ENCODE peak calls at places on chromosome 9, in ten cellular contexts. Y is OCI-LY7; A is endodermal cell; G is CD4-positive, alpha-beta T cell; L is tibial nerve; X is A549; N is sigmoid colon; B is HepG2; E is heart right ventricle; H is CD8-positive, alpha-beta memory T cell. V is an unnamed sample.

GRCh38 chr9:78677326-78677725 is 380.4 kb downstream of the PSAT1 start:
- DNase-seq in A (no peak), X (no peak), L (no peak), H (no peak), E (no peak), Y (no peak), N (no peak), G (no peak), B (no peak), V (no peak)

GRCh38 chr9:107175826-107176500 is 107.1 kb upstream of the RAD23B start:
- DNase-seq in B (no peak), A (no peak), X (no peak), Y (no peak), L (no peak), E (peak; percentile 50), G (no peak), N (no peak), H (no peak), V (no peak)

GRCh38 chr9:71990466-71990865 is 69.9 kb downstream of the C9orf57 start:
- DNase-seq in H (no peak), E (no peak), X (no peak), G (no peak), Y (no peak), B (no peak), L (no peak), A (no peak), N (no peak), V (no peak)

GRCh38 chr9:88988796-88989641 is 2.2 kb upstream of the S1PR3 start:
- DNase-seq in X (no peak), N (no peak), B (no peak), A (peak; percentile 6), H (no peak), L (no peak), G (no peak), E (no peak), Y (peak; percentile 21), V (no peak)

GRCh38 chr9:121950441-121950840 is 142.7 kb downstream of the TTLL11 start:
- DNase-seq in N (no peak), H (no peak), L (no peak), Y (no peak), G (no peak), E (no peak), A (no peak), B (no peak), X (no peak), V (no peak)

GRCh38 chr9:38018964-38019602 is 49.9 kb downstream of the SHB start:
- DNase-seq in X (peak; percentile 77), N (peak; percentile 82), Y (no peak), H (no peak), L (no peak), A (no peak), G (no peak), B (peak; percentile 63), E (no peak), V (peak; percentile 40)

GRCh38 chr9:121660367-121660766 is 8.9 kb downstream of the DAB2IP start:
- DNase-seq in Y (no peak), E (no peak), L (no peak), N (no peak), B (no peak), X (no peak), G (no peak), H (no peak), A (no peak), V (no peak)

GRCh38 chr9:82601272-82601835 is 461.6 kb downstream of the RASEF start:
- DNase-seq in N (no peak), G (no peak), H (no peak), L (no peak), E (no peak), Y (no peak), A (no peak), X (no peak), B (peak; percentile 66), V (no peak)

GRCh38 chr9:110128664-110129329 is 79.2 kb downstream of the C9orf152 start:
- DNase-seq in G (no peak), Y (peak; percentile 92), A (no peak), B (no peak), X (no peak), L (no peak), H (no peak), E (no peak), N (no peak), V (no peak)

GRCh38 chr9:36542355-36542754 is 30.3 kb upstream of the MELK start:
- DNase-seq in X (no peak), L (no peak), Y (no peak), B (no peak), G (no peak), H (no peak), N (no peak), E (no peak), A (peak; percentile 75), V (no peak)

GRCh38 chr9:105103776-105104175 is 140.7 kb upstream of the SLC44A1 start:
- DNase-seq in A (no peak), X (no peak), Y (no peak), E (no peak), L (no peak), N (no peak), B (no peak), G (no peak), H (no peak), V (no peak)

GRCh38 chr9:131656356-131657030 is 83.4 kb downstream of the RAPGEF1 start:
- DNase-seq in E (peak; percentile 66), B (no peak), Y (peak; percentile 93), X (no peak), L (peak; percentile 57), G (peak; percentile 81), N (peak; percentile 83), H (peak; percentile 88), A (no peak), V (peak; percentile 15)

DNA sequence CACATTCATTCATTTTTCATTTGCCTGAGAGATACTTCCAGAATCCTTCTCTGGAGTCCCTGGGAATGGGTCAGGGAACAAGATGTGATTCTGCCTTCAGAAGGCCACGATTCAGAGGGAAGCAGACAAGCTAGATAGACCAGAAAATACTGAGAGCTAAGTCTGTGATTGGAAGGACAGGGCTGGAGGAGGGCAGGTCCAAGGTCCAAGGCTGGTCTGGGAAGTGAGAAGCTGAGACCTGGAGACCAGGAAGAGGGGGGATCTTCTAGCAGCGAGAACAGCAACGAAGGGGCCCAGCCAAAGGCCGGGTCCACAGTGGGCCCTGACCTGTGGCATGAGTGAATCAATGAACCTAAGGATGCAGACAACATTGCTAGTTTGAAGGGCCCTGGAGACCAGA is 4.1 kb upstream of the IER5L start:
- DNase-seq in G (no peak), N (no peak), X (no peak), B (no peak), A (no peak), H (no peak), E (no peak), L (no peak), Y (no peak), V (no peak)
- H3K27ac ChIP-seq in G (no peak overlapping the region), N (no peak overlapping the region), X (peak overlapping the region; percentile 19), B (no peak overlapping the region), A (no peak overlapping the region), H (no peak overlapping the region), E (no peak overlapping the region), L (no peak overlapping the region), Y (no peak overlapping the region), V (no peak overlapping the region)

GRCh38 chr9:114462791-114463190 is 42.5 kb downstream of the WHRN start:
- DNase-seq in B (no peak), L (no peak), G (no peak), Y (no peak), A (no peak), E (no peak), H (no peak), X (no peak), N (no peak), V (no peak)

GRCh38 chr9:114459464-114459863 is 45.8 kb downstream of the WHRN start:
- DNase-seq in N (no peak), B (no peak), G (no peak), L (no peak), X (no peak), E (no peak), H (no peak), Y (no peak), A (no peak), V (no peak)

GRCh38 chr9:114464652-114465051 is 40.6 kb downstream of the WHRN start:
- DNase-seq in B (no peak), L (no peak), N (no peak), X (no peak), E (no peak), A (no peak), Y (no peak), H (no peak), G (no peak), V (no peak)

GRCh38 chr9:114460513-114461225 is 44.6 kb downstream of the WHRN start:
- DNase-seq in B (no peak), N (no peak), A (no peak), G (no peak), X (no peak), E (no peak), Y (no peak), H (no peak), L (no peak), V (no peak)

GRCh38 chr9:114461468-114461867 is 43.8 kb downstream of the WHRN start:
- DNase-seq in L (no peak), A (no peak), G (no peak), H (no peak), X (no peak), N (no peak), E (no peak), Y (peak; percentile 27), B (no peak), V (no peak)
- H3K27ac ChIP-seq in L (no peak overlapping the region), A (no peak overlapping the region), G (no peak overlapping the region), H (no peak overlapping the region), X (no peak overlapping the region), N (no peak overlapping the region), E (no peak overlapping the region), Y (no peak overlapping the region), B (no peak overlapping the region), V (no peak overlapping the region)

DNA sequence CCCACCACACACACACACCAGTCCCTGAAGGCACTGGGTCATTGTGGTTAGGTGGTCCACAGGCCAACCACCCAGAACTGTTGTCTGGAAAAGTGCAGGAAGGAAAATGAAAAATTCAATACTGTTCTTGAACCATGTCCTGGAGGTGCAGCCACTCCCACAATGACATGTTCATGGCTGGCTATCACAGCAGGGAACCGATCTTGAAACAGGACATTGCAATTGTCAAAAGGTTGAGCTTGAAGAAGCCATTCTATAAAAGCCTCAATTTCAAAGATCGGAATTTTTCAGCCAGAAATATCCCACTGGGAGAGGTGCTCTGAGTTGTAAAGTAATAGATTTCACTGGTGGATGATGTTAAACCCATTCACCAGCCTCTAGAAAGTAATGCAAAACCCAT is 218.2 kb downstream of the GNA14 start:
- DNase-seq in N (no peak), X (no peak), G (no peak), Y (no peak), H (no peak), A (no peak), E (no peak), B (no peak), L (no peak), V (no peak)
- H3K27ac ChIP-seq in N (no peak overlapping the region), X (no peak overlapping the region), G (no peak overlapping the region), Y (no peak overlapping the region), H (no peak overlapping the region), A (no peak overlapping the region), E (no peak overlapping the region), B (no peak overlapping the region), L (no peak overlapping the region), V (no peak overlapping the region)

DNA sequence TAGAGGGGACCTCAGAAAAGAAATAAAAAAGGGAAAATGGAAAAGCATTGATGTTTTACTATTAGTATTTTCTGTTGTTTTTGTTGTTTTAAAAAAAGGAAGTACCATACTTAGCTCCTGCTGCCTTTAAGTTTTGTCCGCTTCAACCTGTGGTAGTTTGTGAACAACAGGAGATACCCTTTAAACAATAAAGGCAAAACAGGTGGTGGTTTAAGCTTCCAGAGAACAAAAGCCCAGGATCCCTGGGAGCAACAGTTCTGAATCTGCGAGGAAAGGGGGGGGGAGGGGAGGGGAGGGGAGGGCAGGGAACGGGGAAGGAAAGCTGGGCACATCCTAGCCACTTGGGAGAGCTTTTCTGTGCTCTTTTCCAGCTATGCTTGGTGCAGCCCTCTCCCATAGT is 2.1 kb upstream of the PSIP1 start:
- DNase-seq in G (no peak), E (no peak), B (no peak), H (no peak), L (no peak), Y (peak; percentile 51), A (peak; percentile 84), X (no peak), N (no peak), V (no peak)
- H3K27ac ChIP-seq in G (peak overlapping the region; percentile 18), E (no peak overlapping the region), B (no peak overlapping the region), H (no peak overlapping the region), L (peak overlapping the region; percentile 17), Y (peak overlapping the region; percentile 82), A (no peak overlapping the region), X (no peak overlapping the region), N (no peak overlapping the region), V (no peak overlapping the region)

V was measured in caudate nucleus.